ENCODE peak calls at places on chromosomes 13 and 19, in eight cellular contexts. One of them, this sample, is unnamed.

GRCh38 chr13:73138276-73138950 is 79.6 kb downstream of the KLF5 start:
- DNase-seq in NCI-H82: no peak
- DNase-seq in HL-60: no peak
- DNase-seq in tibial nerve: peak; percentile 16
- DNase-seq in T-helper 2 cell treated with Interferon-gamma antibody and Interleukin-4, amounts not matched to agents 5 μg/mL and 100 μg/mL, for 36 hours: no peak
- DNase-seq in progenitor cell of endocrine pancreas: no peak
- DNase-seq in fibroblast of gingiva: peak; percentile 84
- DNase-seq in stimulated activated CD8-positive, alpha-beta memory T cell treated with anti-CD3 and anti-CD28 coated beads, Interleukin-7, amount 100 ng/mL, for 1 hour: no peak
- DNase-seq in this sample: no peak

GRCh38 chr19:15197275-15198005 is 3.4 kb downstream of the NOTCH3 start:
- DNase-seq in NCI-H82: no peak
- DNase-seq in HL-60: peak; percentile 55
- DNase-seq in tibial nerve: no peak
- DNase-seq in T-helper 2 cell treated with Interferon-gamma antibody and Interleukin-4, amounts not matched to agents 5 μg/mL and 100 μg/mL, for 36 hours: no peak
- DNase-seq in progenitor cell of endocrine pancreas: no peak
- DNase-seq in fibroblast of gingiva: peak; percentile 26
- DNase-seq in stimulated activated CD8-positive, alpha-beta memory T cell treated with anti-CD3 and anti-CD28 coated beads, Interleukin-7, amount 100 ng/mL, for 1 hour: no peak
- DNase-seq in this sample: no peak

GRCh38 chr13:105655046-105655445 is 880.4 kb downstream of the EFNB2 start:
- DNase-seq in NCI-H82: no peak
- DNase-seq in HL-60: no peak
- DNase-seq in tibial nerve: no peak
- DNase-seq in T-helper 2 cell treated with Interferon-gamma antibody and Interleukin-4, amounts not matched to agents 5 μg/mL and 100 μg/mL, for 36 hours: no peak
- DNase-seq in progenitor cell of endocrine pancreas: no peak
- DNase-seq in fibroblast of gingiva: no peak
- DNase-seq in stimulated activated CD8-positive, alpha-beta memory T cell treated with anti-CD3 and anti-CD28 coated beads, Interleukin-7, amount 100 ng/mL, for 1 hour: no peak
- DNase-seq in this sample: peak; percentile 82

GRCh38 chr13:49300716-49301589 is 53.2 kb downstream of the CDADC1 start:
- DNase-seq in NCI-H82: peak; percentile 84
- DNase-seq in HL-60: peak; percentile 53
- DNase-seq in tibial nerve: no peak
- DNase-seq in T-helper 2 cell treated with Interferon-gamma antibody and Interleukin-4, amounts not matched to agents 5 μg/mL and 100 μg/mL, for 36 hours: peak; percentile 71
- DNase-seq in progenitor cell of endocrine pancreas: peak; percentile 41
- DNase-seq in fibroblast of gingiva: peak; percentile 62
- DNase-seq in stimulated activated CD8-positive, alpha-beta memory T cell treated with anti-CD3 and anti-CD28 coated beads, Interleukin-7, amount 100 ng/mL, for 1 hour: peak; percentile 19
- DNase-seq in this sample: peak; percentile 49

GRCh38 chr13:110890279-110891150 is 24.4 kb downstream of the ANKRD10 start:
- DNase-seq in NCI-H82: no peak
- DNase-seq in HL-60: no peak
- DNase-seq in tibial nerve: no peak
- DNase-seq in T-helper 2 cell treated with Interferon-gamma antibody and Interleukin-4, amounts not matched to agents 5 μg/mL and 100 μg/mL, for 36 hours: no peak
- DNase-seq in progenitor cell of endocrine pancreas: no peak
- DNase-seq in fibroblast of gingiva: no peak
- DNase-seq in stimulated activated CD8-positive, alpha-beta memory T cell treated with anti-CD3 and anti-CD28 coated beads, Interleukin-7, amount 100 ng/mL, for 1 hour: no peak
- DNase-seq in this sample: no peak

GRCh38 chr19:47609885-47610545 is 1.1 kb downstream of the BICRA start:
- DNase-seq in NCI-H82: peak; percentile 62
- DNase-seq in HL-60: no peak
- DNase-seq in tibial nerve: no peak
- DNase-seq in T-helper 2 cell treated with Interferon-gamma antibody and Interleukin-4, amounts not matched to agents 5 μg/mL and 100 μg/mL, for 36 hours: peak; percentile 33
- DNase-seq in progenitor cell of endocrine pancreas: peak; percentile 36
- DNase-seq in fibroblast of gingiva: peak; percentile 50
- DNase-seq in stimulated activated CD8-positive, alpha-beta memory T cell treated with anti-CD3 and anti-CD28 coated beads, Interleukin-7, amount 100 ng/mL, for 1 hour: no peak
- DNase-seq in this sample: no peak

GRCh38 chr19:9793051-9793591 is 24.6 kb upstream of the ZNF846 start:
- DNase-seq in NCI-H82: peak; percentile 59
- DNase-seq in HL-60: no peak
- DNase-seq in tibial nerve: peak; percentile 27
- DNase-seq in T-helper 2 cell treated with Interferon-gamma antibody and Interleukin-4, amounts not matched to agents 5 μg/mL and 100 μg/mL, for 36 hours: peak; percentile 46
- DNase-seq in progenitor cell of endocrine pancreas: no peak
- DNase-seq in fibroblast of gingiva: peak; percentile 38
- DNase-seq in stimulated activated CD8-positive, alpha-beta memory T cell treated with anti-CD3 and anti-CD28 coated beads, Interleukin-7, amount 100 ng/mL, for 1 hour: peak; percentile 25
- DNase-seq in this sample: peak; percentile 51

GRCh38 chr13:51267581-51267980 is 45.4 kb downstream of the FAM124A start:
- DNase-seq in NCI-H82: peak; percentile 70
- DNase-seq in HL-60: no peak
- DNase-seq in tibial nerve: no peak
- DNase-seq in T-helper 2 cell treated with Interferon-gamma antibody and Interleukin-4, amounts not matched to agents 5 μg/mL and 100 μg/mL, for 36 hours: no peak
- DNase-seq in progenitor cell of endocrine pancreas: no peak
- DNase-seq in fibroblast of gingiva: no peak
- DNase-seq in stimulated activated CD8-positive, alpha-beta memory T cell treated with anti-CD3 and anti-CD28 coated beads, Interleukin-7, amount 100 ng/mL, for 1 hour: no peak
- DNase-seq in this sample: no peak

GRCh38 chr13:40197936-40198335 is 468.5 kb downstream of the FOXO1 start:
- DNase-seq in NCI-H82: no peak
- DNase-seq in HL-60: no peak
- DNase-seq in tibial nerve: no peak
- DNase-seq in T-helper 2 cell treated with Interferon-gamma antibody and Interleukin-4, amounts not matched to agents 5 μg/mL and 100 μg/mL, for 36 hours: no peak
- DNase-seq in progenitor cell of endocrine pancreas: no peak
- DNase-seq in fibroblast of gingiva: no peak
- DNase-seq in stimulated activated CD8-positive, alpha-beta memory T cell treated with anti-CD3 and anti-CD28 coated beads, Interleukin-7, amount 100 ng/mL, for 1 hour: no peak
- DNase-seq in this sample: no peak

GRCh38 chr19:29042450-29042849 is 170.5 kb downstream of the UQCRFS1 start:
- DNase-seq in NCI-H82: no peak
- DNase-seq in HL-60: no peak
- DNase-seq in tibial nerve: no peak
- DNase-seq in T-helper 2 cell treated with Interferon-gamma antibody and Interleukin-4, amounts not matched to agents 5 μg/mL and 100 μg/mL, for 36 hours: no peak
- DNase-seq in progenitor cell of endocrine pancreas: no peak
- DNase-seq in fibroblast of gingiva: no peak
- DNase-seq in stimulated activated CD8-positive, alpha-beta memory T cell treated with anti-CD3 and anti-CD28 coated beads, Interleukin-7, amount 100 ng/mL, for 1 hour: no peak
- DNase-seq in this sample: no peak

This sample was measured in foreskin melanocyte.